ENCODE peak calls at places on chromosomes 1 and 21, in seven cellular contexts. R is mucosa of descending colon; P is lung; Q is hippocampal formation; Z is stimulated activated CD8-positive, alpha-beta memory T cell treated with anti-CD3 and anti-CD28 coated beads, Interleukin-7, amount 100 ng/mL, for 24 hours; W is EL; M is NCI-H510A treated with DMSO at 0.1 percent for 48 hours. H is an unnamed sample.

GRCh38 chr1:47262787-47263413 is 30.9 kb upstream of the TAL1 start:
- DNase-seq in R (no peak), P (peak; percentile 45), Q (peak; percentile 4), Z (peak; percentile 15), W (peak; percentile 46), M (peak; percentile 9), H (peak; percentile 73)

GRCh38 chr21:15195104-15195503 is 130.3 kb upstream of the NRIP1 start:
- DNase-seq in R (no peak), P (no peak), Q (no peak), Z (no peak), W (no peak), M (no peak), H (no peak)

GRCh38 chr1:52127181-52128175 is 14.4 kb upstream of the ZFYVE9 start:
- DNase-seq in R (no peak), P (peak; percentile 30), Q (peak; percentile 55), Z (no peak), W (peak; percentile 66), M (peak; percentile 49), H (peak; percentile 49)

GRCh38 chr1:22255341-22256212 is 112.7 kb upstream of the WNT4 start:
- DNase-seq in R (peak; percentile 68), P (no peak), Q (no peak), Z (no peak), W (no peak), M (no peak), H (no peak)

GRCh38 chr1:41144285-41144684 is 97.8 kb downstream of the SCMH1 start:
- DNase-seq in R (no peak), P (no peak), Q (no peak), Z (no peak), W (no peak), M (no peak), H (no peak)

GRCh38 chr1:30414086-30414850 is 309.1 kb downstream of the MATN1 start:
- DNase-seq in R (no peak), P (peak; percentile 16), Q (no peak), Z (no peak), W (no peak), M (no peak), H (no peak)

GRCh38 chr21:45167796-45168222 is 93.4 kb downstream of the ADARB1 start:
- DNase-seq in R (no peak), P (no peak), Q (no peak), Z (no peak), W (peak; percentile 34), M (no peak), H (no peak)

GRCh38 chr1:156480411-156481192 is 20.0 kb downstream of the MEF2D start:
- DNase-seq in R (peak; percentile 68), P (no peak), Q (no peak), Z (peak; percentile 56), W (peak; percentile 44), M (no peak), H (peak; percentile 64)

GRCh38 chr1:56472860-56473259 is 106.5 kb downstream of the PLPP3 start:
- DNase-seq in R (no peak), P (no peak), Q (no peak), Z (no peak), W (no peak), M (no peak), H (peak; percentile 25)

GRCh38 chr21:34941162-34941561 is 107.9 kb downstream of the RUNX1 start:
- DNase-seq in R (no peak), P (no peak), Q (no peak), Z (no peak), W (no peak), M (no peak), H (no peak)

GRCh38 chr1:221824025-221824424 is 82.1 kb upstream of the DUSP10 start:
- DNase-seq in R (no peak), P (no peak), Q (no peak), Z (no peak), W (peak; percentile 38), M (no peak), H (no peak)

GRCh38 chr1:152109231-152109997 is 5.8 kb downstream of the TCHH start:
- DNase-seq in R (peak; percentile 26), P (no peak), Q (no peak), Z (no peak), W (peak; percentile 34), M (no peak), H (no peak)

GRCh38 chr1:93616996-93617669 is 64.5 kb downstream of the BCAR3 start:
- DNase-seq in R (peak; percentile 52), P (no peak), Q (peak; percentile 53), Z (no peak), W (no peak), M (no peak), H (peak; percentile 90)

GRCh38 chr1:33426906-33427305 is 4.0 kb downstream of the PHC2 start:
- DNase-seq in R (no peak), P (no peak), Q (no peak), Z (no peak), W (no peak), M (no peak), H (no peak)

GRCh38 chr1:23210351-23210785 is 6.9 kb downstream of the HTR1D start:
- DNase-seq in R (no peak), P (no peak), Q (no peak), Z (no peak), W (no peak), M (no peak), H (no peak)

GRCh38 chr1:15919316-15919715 is 56.6 kb downstream of the ZBTB17 start:
- DNase-seq in R (no peak), P (no peak), Q (no peak), Z (peak; percentile 20), W (peak; percentile 89), M (no peak), H (no peak)

H was measured in body of pancreas.